ENCODE peak calls at places on chromosomes 16 and 17, in nine cellular contexts. One of them, this sample, is unnamed.
A peak's percentile ranks its signal among the peaks of the same experiment; 100 is the strongest.

GRCh38 chr17:67718325-67718941 is 697 bp downstream of the NOL11 start:
- DNase-seq in kidney: no peak
- DNase-seq in astrocyte of the spinal cord: peak; percentile 3
- DNase-seq in heart left ventricle: no peak
- DNase-seq in fibroblast of the aortic adventitia: peak; percentile 18
- DNase-seq in IMR-90: peak; percentile 49
- DNase-seq in choroid plexus epithelial cell: peak; percentile 34
- DNase-seq in OCI-LY7: peak; percentile 10
- DNase-seq in bronchial epithelial cell: peak; percentile 47
- DNase-seq in this sample: no peak

GRCh38 chr17:75457047-75457654 is 716 bp downstream of the TMEM94 start:
- DNase-seq in IMR-90: peak; percentile 45
- DNase-seq in OCI-LY7: peak; percentile 21
- DNase-seq in fibroblast of the aortic adventitia: peak; percentile 54
- DNase-seq in bronchial epithelial cell: no peak
- DNase-seq in kidney: peak; percentile 81
- DNase-seq in heart left ventricle: no peak
- DNase-seq in choroid plexus epithelial cell: no peak
- DNase-seq in astrocyte of the spinal cord: peak; percentile 47
- DNase-seq in this sample: no peak

GRCh38 chr17:50174444-50174843 is 8.6 kb downstream of the SGCA start:
- DNase-seq in heart left ventricle: peak; percentile 15
- DNase-seq in OCI-LY7: no peak
- DNase-seq in IMR-90: no peak
- DNase-seq in astrocyte of the spinal cord: no peak
- DNase-seq in bronchial epithelial cell: no peak
- DNase-seq in choroid plexus epithelial cell: no peak
- DNase-seq in kidney: peak; percentile 10
- DNase-seq in fibroblast of the aortic adventitia: no peak
- DNase-seq in this sample: no peak

GRCh38 chr16:27748868-27749546 is 199.1 kb downstream of the KATNIP start:
- DNase-seq in kidney: peak; percentile 81
- DNase-seq in heart left ventricle: no peak
- DNase-seq in bronchial epithelial cell: peak; percentile 60
- DNase-seq in choroid plexus epithelial cell: peak; percentile 91
- DNase-seq in IMR-90: peak; percentile 84
- DNase-seq in fibroblast of the aortic adventitia: peak; percentile 91
- DNase-seq in astrocyte of the spinal cord: peak; percentile 78
- DNase-seq in OCI-LY7: peak; percentile 38
- DNase-seq in this sample: peak; percentile 88

GRCh38 chr17:13027246-13027645 is 9.4 kb upstream of the ELAC2 start:
- DNase-seq in IMR-90: peak; percentile 29
- DNase-seq in bronchial epithelial cell: no peak
- DNase-seq in astrocyte of the spinal cord: no peak
- DNase-seq in heart left ventricle: no peak
- DNase-seq in choroid plexus epithelial cell: no peak
- DNase-seq in kidney: no peak
- DNase-seq in OCI-LY7: no peak
- DNase-seq in fibroblast of the aortic adventitia: no peak
- DNase-seq in this sample: no peak

GRCh38 chr16:84532299-84532724 is 27.9 kb upstream of the MEAK7 start:
- DNase-seq in kidney: peak; percentile 92
- DNase-seq in astrocyte of the spinal cord: peak; percentile 87
- DNase-seq in OCI-LY7: no peak
- DNase-seq in choroid plexus epithelial cell: peak; percentile 86
- DNase-seq in fibroblast of the aortic adventitia: peak; percentile 97
- DNase-seq in IMR-90: peak; percentile 98
- DNase-seq in bronchial epithelial cell: peak; percentile 89
- DNase-seq in heart left ventricle: peak; percentile 76
- DNase-seq in this sample: peak; percentile 93

GRCh38 chr17:78104540-78104941 is 24.0 kb downstream of the TMC6 start:
- DNase-seq in bronchial epithelial cell: no peak
- DNase-seq in OCI-LY7: no peak
- DNase-seq in choroid plexus epithelial cell: no peak
- DNase-seq in heart left ventricle: no peak
- DNase-seq in astrocyte of the spinal cord: no peak
- DNase-seq in kidney: peak; percentile 71
- DNase-seq in IMR-90: no peak
- DNase-seq in fibroblast of the aortic adventitia: no peak
- DNase-seq in this sample: no peak

GRCh38 chr17:39928868-39929651 is 1.5 kb downstream of the LRRC3C start:
- DNase-seq in heart left ventricle: no peak
- DNase-seq in OCI-LY7: no peak
- DNase-seq in bronchial epithelial cell: peak; percentile 97
- DNase-seq in kidney: no peak
- DNase-seq in choroid plexus epithelial cell: peak; percentile 95
- DNase-seq in fibroblast of the aortic adventitia: peak; percentile 97
- DNase-seq in astrocyte of the spinal cord: peak; percentile 94
- DNase-seq in IMR-90: peak; percentile 96
- DNase-seq in this sample: peak; percentile 92

GRCh38 chr16:87620201-87620495 is 17.8 kb downstream of the JPH3 start:
- DNase-seq in fibroblast of the aortic adventitia: no peak
- DNase-seq in kidney: no peak
- DNase-seq in bronchial epithelial cell: no peak
- DNase-seq in OCI-LY7: no peak
- DNase-seq in IMR-90: no peak
- DNase-seq in choroid plexus epithelial cell: no peak
- DNase-seq in astrocyte of the spinal cord: no peak
- DNase-seq in heart left ventricle: no peak
- DNase-seq in this sample: no peak

GRCh38 chr17:48624544-48625501 is 1.3 kb downstream of the HOXB9 start:
- DNase-seq in kidney: peak; percentile 81
- DNase-seq in choroid plexus epithelial cell: no peak
- DNase-seq in fibroblast of the aortic adventitia: no peak
- DNase-seq in heart left ventricle: no peak
- DNase-seq in IMR-90: no peak
- DNase-seq in astrocyte of the spinal cord: peak; percentile 40
- DNase-seq in bronchial epithelial cell: no peak
- DNase-seq in OCI-LY7: no peak
- DNase-seq in this sample: no peak

GRCh38 chr16:11076259-11077018 is 132.1 kb downstream of the CLEC16A start:
- DNase-seq in IMR-90: peak; percentile 44
- DNase-seq in kidney: no peak
- DNase-seq in fibroblast of the aortic adventitia: no peak
- DNase-seq in OCI-LY7: no peak
- DNase-seq in astrocyte of the spinal cord: no peak
- DNase-seq in heart left ventricle: peak; percentile 23
- DNase-seq in choroid plexus epithelial cell: no peak
- DNase-seq in bronchial epithelial cell: no peak
- DNase-seq in this sample: peak; percentile 55

GRCh38 chr17:64492481-64493109 is 4.3 kb downstream of the POLG2 start:
- DNase-seq in OCI-LY7: peak; percentile 44
- DNase-seq in kidney: no peak
- DNase-seq in heart left ventricle: no peak
- DNase-seq in IMR-90: no peak
- DNase-seq in choroid plexus epithelial cell: peak; percentile 53
- DNase-seq in fibroblast of the aortic adventitia: no peak
- DNase-seq in bronchial epithelial cell: peak; percentile 38
- DNase-seq in astrocyte of the spinal cord: peak; percentile 23
- DNase-seq in this sample: peak; percentile 30

GRCh38 chr16:75017670-75018525 is 19.1 kb downstream of the ZNRF1 start:
- DNase-seq in heart left ventricle: no peak
- DNase-seq in choroid plexus epithelial cell: no peak
- DNase-seq in IMR-90: no peak
- DNase-seq in astrocyte of the spinal cord: no peak
- DNase-seq in OCI-LY7: no peak
- DNase-seq in bronchial epithelial cell: no peak
- DNase-seq in kidney: no peak
- DNase-seq in fibroblast of the aortic adventitia: no peak
- DNase-seq in this sample: no peak

GRCh38 chr17:36675250-36675649 is 73.9 kb downstream of the MRM1 start:
- DNase-seq in bronchial epithelial cell: no peak
- DNase-seq in heart left ventricle: no peak
- DNase-seq in choroid plexus epithelial cell: no peak
- DNase-seq in astrocyte of the spinal cord: no peak
- DNase-seq in kidney: no peak
- DNase-seq in IMR-90: no peak
- DNase-seq in fibroblast of the aortic adventitia: no peak
- DNase-seq in OCI-LY7: no peak
- DNase-seq in this sample: no peak

GRCh38 chr16:50583211-50583610 is 35.0 kb downstream of the NKD1 start:
- DNase-seq in kidney: no peak
- DNase-seq in heart left ventricle: no peak
- DNase-seq in bronchial epithelial cell: no peak
- DNase-seq in OCI-LY7: no peak
- DNase-seq in fibroblast of the aortic adventitia: no peak
- DNase-seq in IMR-90: no peak
- DNase-seq in astrocyte of the spinal cord: no peak
- DNase-seq in choroid plexus epithelial cell: no peak
- DNase-seq in this sample: no peak

GRCh38 chr17:6843241-6843890 is 11.8 kb upstream of the TEKT1 start:
- DNase-seq in choroid plexus epithelial cell: peak; percentile 74
- DNase-seq in OCI-LY7: peak; percentile 74
- DNase-seq in astrocyte of the spinal cord: peak; percentile 62
- DNase-seq in fibroblast of the aortic adventitia: peak; percentile 75
- DNase-seq in kidney: no peak
- DNase-seq in heart left ventricle: no peak
- DNase-seq in IMR-90: peak; percentile 52
- DNase-seq in bronchial epithelial cell: peak; percentile 65
- DNase-seq in this sample: peak; percentile 55

GRCh38 chr17:3761061-3761917 is 37.6 kb downstream of the HASPIN start:
- DNase-seq in bronchial epithelial cell: no peak
- DNase-seq in choroid plexus epithelial cell: no peak
- DNase-seq in astrocyte of the spinal cord: no peak
- DNase-seq in fibroblast of the aortic adventitia: no peak
- DNase-seq in kidney: peak; percentile 64
- DNase-seq in OCI-LY7: no peak
- DNase-seq in IMR-90: no peak
- DNase-seq in heart left ventricle: no peak
- DNase-seq in this sample: no peak

GRCh38 chr17:20241855-20242254 is 225.5 kb downstream of the LGALS9B start:
- DNase-seq in fibroblast of the aortic adventitia: no peak
- DNase-seq in IMR-90: no peak
- DNase-seq in choroid plexus epithelial cell: no peak
- DNase-seq in OCI-LY7: no peak
- DNase-seq in kidney: no peak
- DNase-seq in bronchial epithelial cell: no peak
- DNase-seq in heart left ventricle: no peak
- DNase-seq in astrocyte of the spinal cord: no peak
- DNase-seq in this sample: no peak

GRCh38 chr17:16928406-16929280 is 43.3 kb downstream of the TNFRSF13B start:
- DNase-seq in IMR-90: no peak
- DNase-seq in bronchial epithelial cell: no peak
- DNase-seq in kidney: peak; percentile 60
- DNase-seq in choroid plexus epithelial cell: no peak
- DNase-seq in fibroblast of the aortic adventitia: no peak
- DNase-seq in astrocyte of the spinal cord: no peak
- DNase-seq in heart left ventricle: no peak
- DNase-seq in OCI-LY7: no peak
- DNase-seq in this sample: no peak

GRCh38 chr16:87160218-87160617 is 157.0 kb downstream of the C16orf95 start:
- DNase-seq in fibroblast of the aortic adventitia: no peak
- DNase-seq in IMR-90: no peak
- DNase-seq in choroid plexus epithelial cell: peak; percentile 51
- DNase-seq in bronchial epithelial cell: no peak
- DNase-seq in kidney: peak; percentile 85
- DNase-seq in astrocyte of the spinal cord: no peak
- DNase-seq in heart left ventricle: no peak
- DNase-seq in OCI-LY7: no peak
- DNase-seq in this sample: no peak

GRCh38 chr16:23876256-23876896 is 40.6 kb downstream of the PRKCB start:
- DNase-seq in OCI-LY7: no peak
- DNase-seq in IMR-90: no peak
- DNase-seq in kidney: no peak
- DNase-seq in bronchial epithelial cell: no peak
- DNase-seq in heart left ventricle: no peak
- DNase-seq in astrocyte of the spinal cord: no peak
- DNase-seq in choroid plexus epithelial cell: no peak
- DNase-seq in fibroblast of the aortic adventitia: no peak
- DNase-seq in this sample: no peak
- TF ChIP-seq CTCF in OCI-LY7: no peak
- TF ChIP-seq CTCF in IMR-90: no peak
- TF ChIP-seq CTCF in kidney: no peak
- TF ChIP-seq CTCF in bronchial epithelial cell: no peak
- TF ChIP-seq CTCF in heart left ventricle: no peak
- TF ChIP-seq CTCF in astrocyte of the spinal cord: no peak
- TF ChIP-seq CTCF in choroid plexus epithelial cell: no peak
- TF ChIP-seq CTCF in fibroblast of the aortic adventitia: no peak
- TF ChIP-seq CTCF in this sample: no peak

DNA sequence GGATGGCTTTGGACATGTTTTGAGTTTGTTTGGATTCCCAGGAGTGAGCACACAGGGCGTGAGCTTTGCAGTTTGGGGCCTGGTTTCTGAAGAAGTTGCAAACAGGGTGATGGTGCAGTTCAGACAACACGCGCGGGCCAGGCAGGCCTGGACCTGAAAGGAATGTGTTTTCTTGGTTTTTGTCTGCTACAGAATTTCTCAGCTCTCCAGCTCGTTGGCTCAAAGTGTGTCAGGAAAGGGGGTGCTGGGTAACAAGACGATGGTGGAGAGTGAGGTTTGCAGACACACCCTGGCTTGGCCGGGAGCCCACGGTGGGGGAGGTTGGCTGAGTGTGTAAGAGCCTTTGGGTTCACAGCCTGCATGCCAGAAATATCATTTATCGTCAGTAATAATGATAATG is 82.3 kb downstream of the CMIP start:
- DNase-seq in heart left ventricle: peak; percentile 66
- DNase-seq in choroid plexus epithelial cell: peak; percentile 91
- DNase-seq in bronchial epithelial cell: peak; percentile 100
- DNase-seq in fibroblast of the aortic adventitia: peak; percentile 93
- DNase-seq in IMR-90: peak; percentile 27
- DNase-seq in astrocyte of the spinal cord: peak; percentile 60
- DNase-seq in kidney: peak; percentile 80
- DNase-seq in OCI-LY7: no peak
- DNase-seq in this sample: peak; percentile 73
- H3K4me3 ChIP-seq in heart left ventricle: no peak overlapping the region
- H3K4me3 ChIP-seq in choroid plexus epithelial cell: no peak overlapping the region
- H3K4me3 ChIP-seq in bronchial epithelial cell: no peak overlapping the region
- H3K4me3 ChIP-seq in fibroblast of the aortic adventitia: no peak overlapping the region
- H3K4me3 ChIP-seq in IMR-90: no peak overlapping the region
- H3K4me3 ChIP-seq in astrocyte of the spinal cord: no peak overlapping the region
- H3K4me3 ChIP-seq in kidney: no peak overlapping the region
- H3K4me3 ChIP-seq in OCI-LY7: no peak overlapping the region
- H3K4me3 ChIP-seq in this sample: no peak overlapping the region

DNA sequence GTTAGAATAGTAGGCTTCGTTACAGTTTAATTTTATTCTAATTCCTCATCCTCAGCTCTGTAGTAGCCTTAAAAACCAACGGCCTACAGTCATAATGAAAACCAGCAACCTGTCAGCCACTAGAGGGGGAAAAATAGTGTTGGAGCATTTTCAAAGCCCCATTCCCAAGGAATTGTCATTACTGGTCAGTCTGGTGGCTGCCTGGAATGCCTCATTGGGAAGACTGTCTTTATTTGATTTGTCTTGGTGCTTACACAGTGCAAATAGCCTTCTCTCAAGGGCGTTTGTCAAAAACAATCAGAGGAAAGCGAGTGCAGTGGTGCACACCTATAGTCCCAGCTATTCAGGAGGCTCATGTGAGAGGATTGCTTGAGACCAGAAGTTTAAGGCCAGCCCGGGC is 4.7 kb downstream of the LPCAT2 start:
- DNase-seq in bronchial epithelial cell: no peak
- DNase-seq in kidney: no peak
- DNase-seq in astrocyte of the spinal cord: no peak
- DNase-seq in OCI-LY7: no peak
- DNase-seq in IMR-90: no peak
- DNase-seq in choroid plexus epithelial cell: no peak
- DNase-seq in heart left ventricle: no peak
- DNase-seq in fibroblast of the aortic adventitia: no peak
- DNase-seq in this sample: no peak
- TF ChIP-seq CTCF in bronchial epithelial cell: no peak
- TF ChIP-seq CTCF in kidney: no peak
- TF ChIP-seq CTCF in astrocyte of the spinal cord: peak; percentile 31
- TF ChIP-seq CTCF in OCI-LY7: no peak
- TF ChIP-seq CTCF in IMR-90: no peak
- TF ChIP-seq CTCF in choroid plexus epithelial cell: peak; percentile 14
- TF ChIP-seq CTCF in heart left ventricle: no peak
- TF ChIP-seq CTCF in fibroblast of the aortic adventitia: peak; percentile 21
- TF ChIP-seq CTCF in this sample: peak; percentile 38

GRCh38 chr17:76523084-76524037 is 14.1 kb downstream of the CYGB start:
- DNase-seq in heart left ventricle: peak; percentile 73
- DNase-seq in OCI-LY7: peak; percentile 85
- DNase-seq in bronchial epithelial cell: peak; percentile 42
- DNase-seq in choroid plexus epithelial cell: peak; percentile 58
- DNase-seq in IMR-90: peak; percentile 50
- DNase-seq in astrocyte of the spinal cord: no peak
- DNase-seq in kidney: peak; percentile 88
- DNase-seq in fibroblast of the aortic adventitia: peak; percentile 52
- DNase-seq in this sample: peak; percentile 70
- H3K4me3 ChIP-seq in heart left ventricle: no peak overlapping the region
- H3K4me3 ChIP-seq in OCI-LY7: no peak overlapping the region
- H3K4me3 ChIP-seq in bronchial epithelial cell: no peak overlapping the region
- H3K4me3 ChIP-seq in choroid plexus epithelial cell: no peak overlapping the region
- H3K4me3 ChIP-seq in IMR-90: no peak overlapping the region
- H3K4me3 ChIP-seq in astrocyte of the spinal cord: no peak overlapping the region
- H3K4me3 ChIP-seq in kidney: no peak overlapping the region
- H3K4me3 ChIP-seq in fibroblast of the aortic adventitia: no peak overlapping the region
- H3K4me3 ChIP-seq in this sample: no peak overlapping the region

This sample was measured in fibroblast of villous mesenchyme.